ENCODE peak calls at places on chromosomes 6 and 20, in eight cellular contexts. Q, W, F, V, J, L, Z and N are unnamed samples.

GRCh38 chr6:33160728-33161323 is 31.4 kb downstream of the COL11A2 start:
- DNase-seq in Z (peak), J (peak), Q (no peak), L (no peak), F (peak), V (peak), W (no peak), N (no peak)

GRCh38 chr20:21548390-21549035 is 34.6 kb upstream of the NKX2-2 start:
- DNase-seq in L (no peak), Q (no peak), Z (no peak), V (no peak), J (no peak), F (no peak), W (no peak), N (no peak)

GRCh38 chr6:138529510-138529909 is 30.2 kb upstream of the NHSL1 start:
- DNase-seq in F (no peak), Q (no peak), J (no peak), Z (no peak), L (no peak), V (no peak), W (no peak), N (no peak)

GRCh38 chr6:11366183-11366933 is 133.9 kb upstream of the NEDD9 start:
- DNase-seq in L (peak), V (no peak), Q (no peak), Z (no peak), W (no peak), J (no peak), F (no peak), N (no peak)

GRCh38 chr20:2042400-2042799 is 48.5 kb upstream of the PDYN start:
- DNase-seq in L (no peak), W (no peak), F (peak), J (no peak), Z (no peak), Q (no peak), V (peak), N (peak)

GRCh38 chr6:17872908-17873307 is 114.5 kb downstream of the KIF13A start:
- DNase-seq in V (no peak), W (no peak), L (no peak), J (no peak), Z (no peak), F (no peak), Q (no peak), N (no peak)

GRCh38 chr20:19944772-19945459 is 72.2 kb upstream of the NAA20 start:
- DNase-seq in Q (no peak), F (peak), W (no peak), J (no peak), V (peak), L (no peak), Z (no peak), N (peak)

GRCh38 chr6:34393191-34393967 is 910 bp upstream of the NUDT3 start:
- DNase-seq in W (no peak), Q (no peak), Z (no peak), J (no peak), L (no peak), F (no peak), V (no peak), N (no peak)

GRCh38 chr6:6942826-6943225 is 164.9 kb upstream of the RREB1 start:
- DNase-seq in J (no peak), F (peak), Q (no peak), W (peak), V (peak), L (no peak), Z (peak), N (no peak)

GRCh38 chr6:137975058-137975940 is 108.2 kb downstream of the TNFAIP3 start:
- DNase-seq in F (peak), J (no peak), V (peak), W (no peak), L (no peak), Z (no peak), Q (no peak), N (no peak)

GRCh38 chr6:12174878-12175277 is 115.3 kb upstream of the EDN1 start:
- DNase-seq in Z (no peak), F (no peak), L (no peak), V (peak), J (no peak), W (no peak), Q (no peak), N (no peak)

GRCh38 chr20:58709703-58710039 is 17.1 kb downstream of the NPEPL1 start:
- DNase-seq in W (no peak), Q (no peak), L (no peak), Z (no peak), F (no peak), V (no peak), J (peak), N (no peak)

GRCh38 chr6:137709424-137710281 is 157.4 kb upstream of the TNFAIP3 start:
- DNase-seq in Q (no peak), W (no peak), L (no peak), Z (no peak), V (peak), J (no peak), F (no peak), N (no peak)

GRCh38 chr6:142009647-142010046 is 123.1 kb upstream of the GJE1 start:
- DNase-seq in J (no peak), L (no peak), Z (no peak), W (no peak), F (peak), Q (peak), V (peak), N (no peak)

GRCh38 chr6:156028310-156029131 is 572.9 kb upstream of the NOX3 start:
- DNase-seq in L (no peak), Q (no peak), F (peak), J (no peak), Z (no peak), V (no peak), W (no peak), N (no peak)

GRCh38 chr6:27553123-27553904 is 80.4 kb upstream of the ZNF184 start:
- DNase-seq in Z (no peak), L (no peak), J (no peak), V (peak), F (peak), W (no peak), Q (peak), N (no peak)

GRCh38 chr20:13638162-13638495 is 603 bp downstream of the TASP1 start:
- DNase-seq in F (no peak), Q (no peak), V (peak), Z (no peak), L (no peak), J (no peak), W (no peak), N (no peak)

GRCh38 chr6:156703719-156704118 is 73.5 kb upstream of the ARID1B start:
- DNase-seq in F (peak), Q (no peak), J (no peak), L (no peak), V (no peak), Z (no peak), W (no peak), N (no peak)

GRCh38 chr6:170113141-170113540 is 177.7 kb downstream of the DLL1 start:
- DNase-seq in Q (no peak), F (no peak), L (no peak), V (no peak), Z (no peak), W (peak), J (no peak), N (no peak)

GRCh38 chr6:85641522-85641915 is 1.2 kb downstream of the SYNCRIP start:
- DNase-seq in V (no peak), Z (no peak), L (no peak), F (no peak), W (no peak), J (no peak), Q (peak), N (no peak)

GRCh38 chr6:30942338-30943060 is 1.7 kb downstream of the MUCL3 start:
- DNase-seq in Z (peak), W (peak), L (no peak), F (peak), J (peak), V (peak), Q (peak), N (peak)

GRCh38 chr6:152301021-152301805 is 335.9 kb downstream of the SYNE1 start:
- DNase-seq in L (no peak), Z (no peak), F (peak), J (no peak), Q (no peak), V (no peak), W (no peak), N (peak)

GRCh38 chr6:148447521-148448230 is 105.0 kb downstream of the SASH1 start:
- DNase-seq in F (no peak), L (no peak), Z (no peak), W (no peak), J (no peak), Q (no peak), V (no peak), N (no peak)

GRCh38 chr6:6556738-6557503 is 31.6 kb upstream of the LY86 start:
- DNase-seq in V (no peak), Q (peak), F (peak), J (no peak), Z (no peak), W (peak), L (no peak), N (no peak)

GRCh38 chr20:20395856-20396600 is 28.1 kb downstream of the INSM1 start:
- DNase-seq in Z (no peak), V (no peak), W (no peak), J (no peak), F (no peak), Q (no peak), L (no peak), N (no peak)

GRCh38 chr6:52517502-52518278 is 59.2 kb downstream of the TRAM2 start:
- DNase-seq in J (peak), W (peak), L (no peak), Q (peak), F (peak), V (peak), Z (peak), N (peak)

DNA sequence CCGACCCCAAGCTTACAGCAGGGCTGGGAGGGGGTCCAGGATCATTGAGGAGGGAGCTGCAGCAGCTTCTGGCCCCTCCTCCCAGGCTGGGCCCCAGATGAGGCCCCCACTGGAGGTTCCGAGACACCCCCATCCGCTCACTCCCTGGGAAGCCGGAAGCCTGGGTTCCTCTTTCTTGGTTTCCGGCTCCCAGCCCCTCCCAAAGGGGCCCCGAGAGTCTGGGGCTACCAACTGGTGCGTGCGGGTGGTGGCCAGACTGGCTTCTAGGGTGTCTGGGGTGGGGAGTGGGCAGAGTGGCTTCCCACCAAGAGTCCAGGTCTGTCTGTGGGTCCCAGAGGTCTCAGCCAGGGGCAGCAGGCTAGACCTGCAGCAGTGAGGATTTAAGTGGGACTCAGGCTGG is 2.2 kb downstream of the RGS19 start:
- DNase-seq in V (no peak), F (no peak), L (no peak), J (no peak), W (no peak), Z (no peak), Q (no peak), N (no peak)
- H3K4me3 ChIP-seq in V (no peak), F (no peak), L (peak), J (peak), W (no peak), Z (peak), Q (no peak), N (no peak)

GRCh38 chr20:23533161-23533560 is 35.1 kb downstream of the CST9L start:
- DNase-seq in W (no peak), J (no peak), Q (no peak), F (no peak), V (no peak), Z (no peak), L (no peak), N (no peak)
- H3K4me3 ChIP-seq in W (no peak), J (no peak), Q (no peak), F (no peak), V (no peak), Z (no peak), L (no peak), N (no peak)

DNA sequence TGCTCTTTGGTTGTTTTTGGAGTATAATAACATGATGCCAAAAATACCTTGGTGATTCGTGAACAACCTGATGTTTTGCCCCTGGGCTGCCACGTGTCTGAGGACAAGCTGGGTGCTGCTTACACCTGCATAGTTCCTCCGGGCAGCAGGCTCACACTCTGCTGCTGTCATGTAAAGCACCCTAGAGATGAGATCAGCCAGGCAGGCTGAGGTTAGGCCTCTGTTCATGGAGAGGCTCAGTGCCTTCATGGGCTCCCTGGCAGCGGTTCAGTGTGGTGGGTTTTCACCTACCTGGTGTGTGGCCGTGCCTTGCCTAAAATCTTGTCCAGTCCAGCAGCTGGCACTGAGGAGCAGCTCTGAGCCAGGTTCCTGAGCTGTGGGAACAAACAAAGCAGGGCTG is 60.1 kb upstream of the TAGAP start:
- DNase-seq in Z (no peak), J (no peak), F (no peak), V (no peak), W (no peak), Q (no peak), L (no peak), N (no peak)
- H3K4me3 ChIP-seq in Z (no peak), J (no peak), F (no peak), V (no peak), W (no peak), Q (no peak), L (no peak), N (no peak)

GRCh38 chr6:127519469-127519785 is 292 bp upstream of the MTCL3 start:
- DNase-seq in W (no peak), V (no peak), F (no peak), L (no peak), Z (no peak), J (no peak), Q (no peak), N (no peak)
- H3K4me3 ChIP-seq in W (no peak), V (peak), F (peak), L (no peak), Z (no peak), J (peak), Q (no peak), N (peak)

GRCh38 chr6:54013966-54014365 is 97.3 kb upstream of the MLIP start:
- DNase-seq in V (no peak), W (no peak), F (no peak), L (no peak), Z (no peak), J (no peak), Q (no peak), N (no peak)
- H3K4me3 ChIP-seq in V (no peak), W (no peak), F (no peak), L (no peak), Z (peak), J (no peak), Q (no peak), N (no peak)

GRCh38 chr6:149855741-149856140 is 8.4 kb downstream of the LRP11 start:
- DNase-seq in L (no peak), W (no peak), F (no peak), Q (no peak), Z (no peak), V (no peak), J (no peak), N (no peak)
- H3K4me3 ChIP-seq in L (no peak), W (no peak), F (peak), Q (peak), Z (no peak), V (peak), J (no peak), N (peak)